ENCODE peak calls at places on chromosomes 4 and X, in four cellular contexts. C is stimulated activated CD8-positive, alpha-beta memory T cell treated with anti-CD3 and anti-CD28 coated beads, Interleukin-7, amount 100 ng/mL, for 1 hour; O is NCI-H510A; U is neural crest cell. L is an unnamed sample.

GRCh38 chrX:134484039-134484438 is 24.1 kb downstream of the HPRT1 start:
- DNase-seq in C (no peak), O (no peak), U (no peak), L (peak)

GRCh38 chrX:23742174-23742692 is 843 bp downstream of the ACOT9 start:
- DNase-seq in C (no peak), O (no peak), U (no peak), L (no peak)

GRCh38 chr4:150082241-150082640 is 4.0 kb downstream of the DCLK2 start:
- DNase-seq in C (no peak), O (no peak), U (no peak), L (no peak)

GRCh38 chr4:158624889-158625478 is 46.7 kb downstream of the C4orf46 start:
- DNase-seq in C (no peak), O (peak), U (peak), L (peak)

GRCh38 chr4:105633241-105633640 is 75.2 kb downstream of the INTS12 start:
- DNase-seq in C (no peak), O (no peak), U (no peak), L (no peak)

GRCh38 chr4:15649914-15650545 is 5.1 kb downstream of the FBXL5 start:
- DNase-seq in C (peak), O (peak), U (peak), L (no peak)

GRCh38 chr4:79599691-79600090 is 191.7 kb upstream of the GK2 start:
- DNase-seq in C (no peak), O (no peak), U (no peak), L (no peak)

GRCh38 chrX:9785944-9786741 is at the start of gene SHROOM2:
- DNase-seq in C (no peak), O (peak), U (peak), L (no peak)

GRCh38 chr4:169070895-169071218 is 60.8 kb upstream of the CBR4 start:
- DNase-seq in C (no peak), O (peak), U (no peak), L (no peak)

GRCh38 chr4:26181616-26182015 is 139.2 kb upstream of the RBPJ start:
- DNase-seq in C (no peak), O (no peak), U (no peak), L (no peak)

GRCh38 chr4:11037637-11038036 is 353.1 kb upstream of the CLNK start:
- DNase-seq in C (no peak), O (no peak), U (no peak), L (no peak)

L was measured in NCI-H2107.